ENCODE peak calls at places on chromosome 15, in eight cellular contexts. Q is progenitor cell of endocrine pancreas; I is stimulated activated naive CD8-positive, alpha-beta T cell treated with anti-CD3 and anti-CD28 coated beads, Interleukin-15, amount 100 ng/mL, for 72 hours; E is HS-5; C is tibial artery; J is GM13977; W is natural killer cell; M is amniotic stem cell. N is an unnamed sample.

GRCh38 chr15:47586653-47587224 is 130.6 kb upstream of the SEMA6D start:
- DNase-seq in Q (no peak), I (no peak), E (no peak), C (no peak), J (no peak), W (no peak), M (no peak), N (peak; percentile 29)

GRCh38 chr15:80567721-80568157 is 127.4 kb upstream of the ABHD17C start:
- DNase-seq in Q (peak; percentile 25), I (no peak), E (peak; percentile 49), C (no peak), J (peak; percentile 67), W (no peak), M (peak; percentile 72), N (peak; percentile 90)

GRCh38 chr15:69414702-69415161 is 583 bp downstream of the KIF23 start:
- DNase-seq in Q (peak; percentile 24), I (peak; percentile 17), E (peak; percentile 70), C (no peak), J (peak; percentile 53), W (no peak), M (peak; percentile 73), N (peak; percentile 81)

GRCh38 chr15:67940324-67940719 is 100.5 kb upstream of the RNU6-1 start:
- DNase-seq in Q (no peak), I (no peak), E (no peak), C (no peak), J (no peak), W (no peak), M (no peak), N (no peak)

GRCh38 chr15:75198560-75199346 is 2.9 kb upstream of the C15orf39 start:
- DNase-seq in Q (no peak), I (peak; percentile 46), E (no peak), C (no peak), J (peak; percentile 83), W (peak; percentile 40), M (no peak), N (peak; percentile 44)

GRCh38 chr15:59392299-59392698 is 19.6 kb upstream of the MYO1E start:
- DNase-seq in Q (no peak), I (no peak), E (no peak), C (no peak), J (no peak), W (no peak), M (no peak), N (no peak)

GRCh38 chr15:34365073-34365825 is 1.7 kb downstream of the LPCAT4 start:
- DNase-seq in Q (no peak), I (no peak), E (no peak), C (no peak), J (peak; percentile 63), W (no peak), M (no peak), N (no peak)

GRCh38 chr15:38226867-38227266 is 25.8 kb upstream of the SPRED1 start:
- DNase-seq in Q (no peak), I (no peak), E (peak; percentile 60), C (no peak), J (no peak), W (no peak), M (peak; percentile 48), N (peak; percentile 35)

GRCh38 chr15:101133751-101134261 is 118.0 kb downstream of the CHSY1 start:
- DNase-seq in Q (no peak), I (no peak), E (no peak), C (no peak), J (no peak), W (no peak), M (no peak), N (no peak)

GRCh38 chr15:45448516-45448915 is 70.2 kb upstream of the GATM start:
- DNase-seq in Q (no peak), I (no peak), E (no peak), C (no peak), J (no peak), W (no peak), M (no peak), N (no peak)

GRCh38 chr15:41746802-41747201 is 27.5 kb upstream of the MAPKBP1 start:
- DNase-seq in Q (no peak), I (no peak), E (no peak), C (no peak), J (no peak), W (no peak), M (no peak), N (no peak)

GRCh38 chr15:79065744-79066376 is 24.7 kb downstream of the RASGRF1 start:
- DNase-seq in Q (no peak), I (no peak), E (no peak), C (no peak), J (no peak), W (no peak), M (no peak), N (no peak)

GRCh38 chr15:78195735-78196201 is 38.6 kb downstream of the ACSBG1 start:
- DNase-seq in Q (no peak), I (peak; percentile 46), E (no peak), C (no peak), J (peak; percentile 85), W (peak; percentile 37), M (no peak), N (peak; percentile 63)

GRCh38 chr15:74424901-74425528 is 8.7 kb downstream of the SEMA7A start:
- DNase-seq in Q (no peak), I (no peak), E (no peak), C (no peak), J (no peak), W (no peak), M (no peak), N (no peak)

GRCh38 chr15:48414015-48414414 is 82.8 kb downstream of the DUT start:
- DNase-seq in Q (no peak), I (no peak), E (no peak), C (no peak), J (no peak), W (no peak), M (no peak), N (no peak)

GRCh38 chr15:54082836-54083492 is 104.7 kb downstream of the UNC13C start:
- DNase-seq in Q (peak; percentile 15), I (peak; percentile 12), E (no peak), C (no peak), J (peak; percentile 17), W (no peak), M (no peak), N (peak; percentile 67)

GRCh38 chr15:56715220-56715619 is 18.1 kb downstream of the ZNF280D start:
- DNase-seq in Q (no peak), I (no peak), E (no peak), C (no peak), J (no peak), W (no peak), M (no peak), N (no peak)

GRCh38 chr15:51776952-51777574 is 25.7 kb downstream of the TMOD2 start:
- DNase-seq in Q (peak; percentile 45), I (peak; percentile 61), E (peak; percentile 55), C (no peak), J (peak; percentile 75), W (peak; percentile 26), M (peak; percentile 76), N (peak; percentile 89)

GRCh38 chr15:88467935-88468528 is 524 bp downstream of the MRPS11 start:
- DNase-seq in Q (no peak), I (no peak), E (no peak), C (no peak), J (no peak), W (no peak), M (no peak), N (peak; percentile 52)

GRCh38 chr15:73464602-73465001 is 21.6 kb downstream of the REC114 start:
- DNase-seq in Q (no peak), I (no peak), E (no peak), C (no peak), J (peak; percentile 18), W (no peak), M (no peak), N (no peak)

GRCh38 chr15:89358755-89359439 is 24.3 kb upstream of the POLG start:
- DNase-seq in Q (peak; percentile 76), I (peak; percentile 86), E (no peak), C (peak; percentile 81), J (peak; percentile 94), W (peak; percentile 82), M (peak; percentile 11), N (peak; percentile 86)

GRCh38 chr15:54660356-54660755 is 536.4 kb downstream of the RSL24D1 start:
- DNase-seq in Q (no peak), I (no peak), E (no peak), C (no peak), J (no peak), W (no peak), M (no peak), N (no peak)

GRCh38 chr15:58886921-58887320 is 46.6 kb downstream of the SLTM start:
- DNase-seq in Q (no peak), I (no peak), E (no peak), C (no peak), J (no peak), W (no peak), M (no peak), N (no peak)

GRCh38 chr15:74025436-74025835 is 30.9 kb downstream of the PML start:
- DNase-seq in Q (no peak), I (no peak), E (no peak), C (no peak), J (no peak), W (no peak), M (no peak), N (no peak)